ENCODE peak calls at places on chromosomes 5 and 9, in six cellular contexts. B is AG09319; W is uterus; S is T-helper 2 cell; Y is stimulated activated effector memory CD8-positive, alpha-beta T cell treated with anti-CD3 and anti-CD28 coated beads, Interleukin-12 subunit alpha, Interleukin-12 subunit beta, amount 100 ng/mL, for 72 hours; O is myocyte. L is an unnamed sample.

GRCh38 chr5:54360925-54361662 is 50.7 kb upstream of the ARL15 start:
- DNase-seq in Y (no peak), B (no peak), O (no peak), S (no peak), W (no peak), L (no peak)

GRCh38 chr5:168023190-168023589 is 268.3 kb upstream of the WWC1 start:
- DNase-seq in S (no peak), B (no peak), W (no peak), O (no peak), Y (no peak), L (no peak)

GRCh38 chr5:173495225-173495904 is 121.1 kb downstream of the BOD1 start:
- DNase-seq in Y (no peak), O (peak; percentile 83), S (no peak), B (peak; percentile 42), W (no peak), L (no peak)

GRCh38 chr9:20356392-20357206 is 265.7 kb downstream of the MLLT3 start:
- DNase-seq in S (peak; percentile 8), Y (no peak), O (peak; percentile 90), W (peak; percentile 80), B (peak; percentile 74), L (peak; percentile 20)

GRCh38 chr5:167785106-167785505 is 506.3 kb upstream of the WWC1 start:
- DNase-seq in S (no peak), B (no peak), Y (no peak), W (no peak), O (no peak), L (no peak)

GRCh38 chr9:121485618-121486531 is 13.8 kb downstream of the GGTA1 start:
- DNase-seq in O (no peak), B (no peak), W (no peak), S (no peak), Y (no peak), L (no peak)

GRCh38 chr5:151624486-151624885 is 33.4 kb upstream of the FAT2 start:
- DNase-seq in O (no peak), Y (no peak), W (no peak), S (no peak), B (no peak), L (no peak)

GRCh38 chr9:83304686-83305085 is 233.5 kb downstream of the FRMD3 start:
- DNase-seq in S (no peak), Y (no peak), O (peak; percentile 52), W (peak; percentile 83), B (peak; percentile 80), L (no peak)

GRCh38 chr5:59503223-59503622 is 390.3 kb downstream of the PDE4D start:
- DNase-seq in Y (no peak), W (no peak), O (no peak), S (no peak), B (no peak), L (no peak)

GRCh38 chr5:96522635-96523355 is 89.7 kb upstream of the PCSK1 start:
- DNase-seq in S (no peak), B (no peak), Y (no peak), O (no peak), W (no peak), L (no peak)

GRCh38 chr5:155759252-155759651 is 567.7 kb upstream of the SGCD start:
- DNase-seq in W (no peak), S (no peak), O (no peak), Y (no peak), B (no peak), L (no peak)

GRCh38 chr5:173454381-173454763 is 126.2 kb upstream of the STC2 start:
- DNase-seq in B (no peak), Y (no peak), W (no peak), O (peak; percentile 47), S (no peak), L (no peak)

GRCh38 chr5:145903113-145903512 is 30.3 kb upstream of the GRXCR2 start:
- DNase-seq in S (no peak), B (no peak), Y (no peak), O (no peak), W (no peak), L (no peak)

GRCh38 chr5:103499236-103499635 is 63.4 kb downstream of the NUDT12 start:
- DNase-seq in O (no peak), B (no peak), Y (no peak), W (no peak), S (no peak), L (no peak)

GRCh38 chr5:51810592-51810991 is 427.3 kb downstream of the ISL1 start:
- DNase-seq in W (no peak), Y (no peak), O (no peak), B (no peak), S (no peak), L (no peak)

GRCh38 chr9:82790868-82791267 is 272.1 kb downstream of the RASEF start:
- DNase-seq in O (no peak), B (no peak), S (no peak), Y (no peak), W (no peak), L (no peak)

GRCh38 chr5:171496431-171496830 is 77.0 kb downstream of the FGF18 start:
- DNase-seq in Y (no peak), W (no peak), S (no peak), B (no peak), O (peak; percentile 82), L (no peak)

GRCh38 chr9:34451545-34451944 is 6.8 kb downstream of the FAM219A start:
- DNase-seq in W (no peak), S (no peak), B (no peak), Y (peak; percentile 69), O (peak; percentile 77), L (no peak)